ENCODE peak calls at places on chromosomes 5 and 9, in seven cellular contexts. One of them, this sample, is unnamed.

GRCh38 chr5:96175090-96175489 is 213.4 kb upstream of the ELL2 start:
- DNase-seq in T1000: no peak
- DNase-seq in cardiac fibroblast: peak; percentile 32
- DNase-seq in GM12865: peak; percentile 48
- DNase-seq in caudate nucleus: no peak
- DNase-seq in bronchial epithelial cell: no peak
- DNase-seq in left colon: no peak
- DNase-seq in this sample: no peak

GRCh38 chr9:128094166-128094949 is 26.3 kb downstream of the SLC25A25 start:
- DNase-seq in bronchial epithelial cell: peak; percentile 97
- DNase-seq in T1000: peak; percentile 83
- DNase-seq in caudate nucleus: peak; percentile 97
- DNase-seq in cardiac fibroblast: peak; percentile 99
- DNase-seq in GM12865: peak; percentile 82
- DNase-seq in left colon: peak; percentile 82
- DNase-seq in this sample: peak; percentile 98

GRCh38 chr9:21919377-21920362 is 74.5 kb downstream of the CDKN2A start:
- DNase-seq in T1000: peak; percentile 3
- DNase-seq in GM12865: peak; percentile 60
- DNase-seq in caudate nucleus: no peak
- DNase-seq in cardiac fibroblast: peak; percentile 82
- DNase-seq in bronchial epithelial cell: peak; percentile 82
- DNase-seq in left colon: no peak
- DNase-seq in this sample: no peak

GRCh38 chr9:106655966-106656365 is 207.0 kb upstream of the ZNF462 start:
- DNase-seq in left colon: no peak
- DNase-seq in cardiac fibroblast: no peak
- DNase-seq in caudate nucleus: no peak
- DNase-seq in T1000: no peak
- DNase-seq in bronchial epithelial cell: no peak
- DNase-seq in GM12865: no peak
- DNase-seq in this sample: no peak

GRCh38 chr9:113957778-113958430 is 81.8 kb downstream of the ZNF618 start:
- DNase-seq in left colon: peak; percentile 31
- DNase-seq in GM12865: no peak
- DNase-seq in cardiac fibroblast: peak; percentile 84
- DNase-seq in bronchial epithelial cell: peak; percentile 77
- DNase-seq in caudate nucleus: no peak
- DNase-seq in T1000: peak; percentile 46
- DNase-seq in this sample: peak; percentile 86

GRCh38 chr9:79687131-79687447 is 115.3 kb downstream of the TLE4 start:
- DNase-seq in GM12865: no peak
- DNase-seq in T1000: no peak
- DNase-seq in caudate nucleus: peak; percentile 43
- DNase-seq in left colon: no peak
- DNase-seq in bronchial epithelial cell: no peak
- DNase-seq in cardiac fibroblast: no peak
- DNase-seq in this sample: no peak

GRCh38 chr5:64654184-64654938 is 35.9 kb upstream of the SHISAL2B start:
- DNase-seq in T1000: no peak
- DNase-seq in GM12865: no peak
- DNase-seq in caudate nucleus: no peak
- DNase-seq in bronchial epithelial cell: no peak
- DNase-seq in cardiac fibroblast: no peak
- DNase-seq in left colon: no peak
- DNase-seq in this sample: no peak

GRCh38 chr9:75186767-75187380 is 98.6 kb downstream of the OSTF1 start:
- DNase-seq in GM12865: peak; percentile 17
- DNase-seq in T1000: no peak
- DNase-seq in bronchial epithelial cell: peak; percentile 35
- DNase-seq in cardiac fibroblast: peak; percentile 55
- DNase-seq in left colon: no peak
- DNase-seq in caudate nucleus: no peak
- DNase-seq in this sample: no peak

GRCh38 chr9:109520475-109521132 is 22.5 kb upstream of the PTPN3 start:
- DNase-seq in left colon: peak; percentile 66
- DNase-seq in GM12865: peak; percentile 73
- DNase-seq in bronchial epithelial cell: peak; percentile 84
- DNase-seq in T1000: peak; percentile 35
- DNase-seq in caudate nucleus: peak; percentile 76
- DNase-seq in cardiac fibroblast: peak; percentile 84
- DNase-seq in this sample: peak; percentile 57

GRCh38 chr9:104279535-104280215 is 185.6 kb downstream of the SMC2 start:
- DNase-seq in left colon: no peak
- DNase-seq in caudate nucleus: no peak
- DNase-seq in cardiac fibroblast: peak; percentile 69
- DNase-seq in bronchial epithelial cell: peak; percentile 27
- DNase-seq in GM12865: no peak
- DNase-seq in T1000: no peak
- DNase-seq in this sample: no peak

GRCh38 chr5:892390-893136 is at the start of the genes BRD9 and TRIP13:
- DNase-seq in bronchial epithelial cell: peak; percentile 57
- DNase-seq in cardiac fibroblast: peak; percentile 70
- DNase-seq in T1000: peak; percentile 46
- DNase-seq in left colon: peak; percentile 88
- DNase-seq in caudate nucleus: peak; percentile 73
- DNase-seq in GM12865: peak; percentile 86
- DNase-seq in this sample: peak; percentile 53

GRCh38 chr5:96645096-96645495 is 17.1 kb upstream of the CAST start:
- DNase-seq in GM12865: no peak
- DNase-seq in left colon: no peak
- DNase-seq in caudate nucleus: no peak
- DNase-seq in bronchial epithelial cell: no peak
- DNase-seq in T1000: no peak
- DNase-seq in cardiac fibroblast: no peak
- DNase-seq in this sample: no peak

GRCh38 chr5:111512026-111512405 is 319 bp downstream of the STARD4 start:
- DNase-seq in left colon: no peak
- DNase-seq in T1000: no peak
- DNase-seq in cardiac fibroblast: peak; percentile 47
- DNase-seq in GM12865: no peak
- DNase-seq in caudate nucleus: peak; percentile 59
- DNase-seq in bronchial epithelial cell: peak; percentile 14
- DNase-seq in this sample: no peak